ENCODE peak calls at places on chromosomes 3 and 15, in six cellular contexts. Z is SK-N-SH, I is HepG2, F is H1, H is GM12878, A is K562. V is an unnamed sample.
A peak's percentile ranks its signal among the peaks of the same experiment; 100 is the strongest.

GRCh38 chr3:131714585-131715220 is 211.9 kb upstream of the MRPL3 start:
- DNase-seq in I (no peak), H (peak; percentile 71), A (no peak), F (no peak), Z (no peak), V (no peak)

GRCh38 chr3:160755776-160756304 is at the start of gene PPM1L:
- DNase-seq in I (no peak), H (no peak), F (no peak), Z (peak; percentile 76), A (peak; percentile 54), V (peak; percentile 29)

GRCh38 chr3:195059006-195059350 is 212.0 kb downstream of the XXYLT1 start:
- DNase-seq in Z (no peak), F (no peak), A (no peak), H (no peak), I (no peak), V (no peak)

GRCh38 chr3:146953523-146954125 is 348.5 kb upstream of the PLSCR5 start:
- DNase-seq in H (no peak), I (no peak), A (no peak), Z (no peak), F (no peak), V (no peak)

GRCh38 chr3:37163262-37164020 is 10.9 kb downstream of the LRRFIP2 start:
- DNase-seq in H (no peak), F (no peak), Z (peak; percentile 20), I (no peak), A (no peak), V (no peak)

GRCh38 chr15:90539789-90540188 is 10.1 kb downstream of the CRTC3 start:
- DNase-seq in A (no peak), F (no peak), I (no peak), H (no peak), Z (no peak), V (no peak)

GRCh38 chr3:3726549-3726948 is 72.7 kb upstream of the LRRN1 start:
- DNase-seq in A (no peak), Z (no peak), I (no peak), F (no peak), H (no peak), V (no peak)

GRCh38 chr15:99978426-99978825 is 245.2 kb upstream of the LYSMD4 start:
- DNase-seq in Z (no peak), H (no peak), F (no peak), A (no peak), I (no peak), V (no peak)

GRCh38 chr3:136787226-136787793 is 31.6 kb upstream of the SLC35G2 start:
- DNase-seq in F (no peak), H (no peak), I (peak; percentile 27), A (peak; percentile 11), Z (no peak), V (no peak)

GRCh38 chr3:141728355-141728892 is 9.7 kb upstream of the RNF7 start:
- DNase-seq in I (peak; percentile 95), H (no peak), A (no peak), Z (no peak), F (no peak), V (no peak)

GRCh38 chr3:127050733-127051132 is 67.8 kb downstream of the PLXNA1 start:
- DNase-seq in Z (no peak), I (no peak), H (no peak), F (no peak), A (no peak), V (no peak)

GRCh38 chr15:93028632-93029612 is 60.1 kb downstream of the RGMA start:
- DNase-seq in I (no peak), Z (no peak), H (no peak), F (no peak), A (no peak), V (peak; percentile 76)

GRCh38 chr3:76349715-76350480 is 564.5 kb upstream of the ZNF717 start:
- DNase-seq in H (no peak), A (no peak), Z (no peak), I (peak; percentile 48), F (no peak), V (no peak)

GRCh38 chr3:76353683-76354082 is 568.3 kb upstream of the ZNF717 start:
- DNase-seq in A (no peak), Z (no peak), I (no peak), H (no peak), F (no peak), V (no peak)

GRCh38 chr3:76346680-76347079 is 561.3 kb upstream of the ZNF717 start:
- DNase-seq in H (no peak), A (no peak), I (no peak), Z (no peak), F (no peak), V (no peak)

GRCh38 chr3:76352848-76353130 is 567.4 kb upstream of the ZNF717 start:
- DNase-seq in Z (no peak), H (no peak), I (no peak), A (no peak), F (no peak), V (no peak)

DNA sequence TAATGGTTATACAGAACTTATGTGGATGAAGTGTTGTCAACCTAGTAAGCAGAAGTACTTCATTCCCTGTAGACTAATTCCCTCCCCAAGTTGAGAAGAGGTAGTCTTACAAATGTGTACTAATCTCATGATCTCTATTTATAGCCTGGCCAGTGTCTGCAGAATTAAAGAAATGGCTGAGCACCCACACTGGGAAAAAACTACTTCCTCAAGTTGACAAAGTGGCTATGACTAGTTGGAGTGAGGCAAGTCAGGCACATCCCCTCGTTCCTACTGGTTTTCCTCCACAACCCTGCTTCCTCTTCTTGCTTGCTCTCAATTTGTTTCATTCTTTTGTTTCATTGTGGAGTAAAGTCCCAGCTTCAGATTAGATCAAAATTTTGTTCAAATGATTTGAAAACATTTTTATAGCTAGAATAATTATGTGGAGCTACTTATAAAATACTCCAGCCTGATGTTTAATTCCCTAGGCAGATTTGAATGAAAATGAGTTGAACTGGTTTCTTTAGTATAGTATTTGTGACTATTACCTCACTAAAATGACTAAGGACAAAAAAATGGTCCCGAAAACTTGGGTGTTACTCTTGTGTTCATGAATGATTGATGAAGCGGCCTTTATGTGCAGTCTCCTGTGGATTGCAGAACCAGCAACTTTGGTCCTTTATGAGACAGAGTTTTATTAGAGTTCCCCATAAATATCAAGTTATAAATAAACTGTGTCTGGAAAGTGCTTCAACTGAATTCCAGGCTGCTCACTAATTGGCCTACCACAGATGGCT is 566.9 kb upstream of the ZNF717 start:
- DNase-seq in I (no peak), Z (no peak), F (no peak), H (no peak), A (no peak), V (peak; percentile 21)
- TF ChIP-seq GABPA in I (no peak), Z (no peak), F (no peak), H (no peak), A (no peak), V (no peak)

DNA sequence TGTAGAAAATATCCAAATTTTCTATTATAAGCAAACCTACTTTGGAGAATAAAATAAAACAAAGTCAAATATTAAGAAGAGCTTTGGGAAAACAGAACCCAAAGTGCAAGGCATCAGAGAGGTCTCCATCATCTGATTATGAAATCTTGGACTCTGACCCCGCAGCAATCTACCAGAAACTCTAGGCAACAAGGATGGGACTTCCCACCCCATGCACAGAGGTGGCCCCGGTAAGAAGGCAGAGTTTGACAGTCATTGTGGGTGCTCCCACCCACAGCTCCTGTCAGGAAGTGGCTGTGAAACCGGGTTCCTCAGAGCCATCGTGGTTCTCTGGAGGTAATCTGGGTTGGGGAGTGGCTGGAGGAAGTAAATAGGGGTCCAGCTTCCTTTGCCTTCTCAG is 37.0 kb upstream of the TJP1 start:
- DNase-seq in F (no peak), Z (no peak), H (no peak), I (peak; percentile 17), A (no peak), V (no peak)
- H3K4me3 ChIP-seq in F (no peak overlapping the region), Z (no peak overlapping the region), H (no peak overlapping the region), I (no peak overlapping the region), A (no peak overlapping the region), V (no peak overlapping the region)

GRCh38 chr3:45690331-45691035 is 1.3 kb downstream of the SACM1L start:
- DNase-seq in I (no peak), F (no peak), Z (peak; percentile 67), H (no peak), A (no peak), V (peak; percentile 49)
- TF ChIP-seq POLR2AphosphoS5 in I (no peak), F (no peak), Z (no peak), H (no peak), A (no peak), V (no peak)

GRCh38 chr3:39255503-39256325 is 24.1 kb downstream of the CX3CR1 start:
- DNase-seq in A (no peak), H (peak; percentile 90), I (no peak), F (no peak), Z (no peak), V (peak; percentile 96)

GRCh38 chr3:39249453-39250115 is 30.3 kb downstream of the CX3CR1 start:
- DNase-seq in F (no peak), H (no peak), Z (no peak), I (no peak), A (no peak), V (no peak)

GRCh38 chr3:39251576-39251975 is 28.3 kb downstream of the CX3CR1 start:
- DNase-seq in Z (no peak), I (no peak), H (no peak), A (no peak), F (no peak), V (no peak)

GRCh38 chr3:39250116-39250747 is 29.6 kb downstream of the CX3CR1 start:
- DNase-seq in Z (no peak), A (no peak), I (no peak), F (no peak), H (no peak), V (peak; percentile 78)

DNA sequence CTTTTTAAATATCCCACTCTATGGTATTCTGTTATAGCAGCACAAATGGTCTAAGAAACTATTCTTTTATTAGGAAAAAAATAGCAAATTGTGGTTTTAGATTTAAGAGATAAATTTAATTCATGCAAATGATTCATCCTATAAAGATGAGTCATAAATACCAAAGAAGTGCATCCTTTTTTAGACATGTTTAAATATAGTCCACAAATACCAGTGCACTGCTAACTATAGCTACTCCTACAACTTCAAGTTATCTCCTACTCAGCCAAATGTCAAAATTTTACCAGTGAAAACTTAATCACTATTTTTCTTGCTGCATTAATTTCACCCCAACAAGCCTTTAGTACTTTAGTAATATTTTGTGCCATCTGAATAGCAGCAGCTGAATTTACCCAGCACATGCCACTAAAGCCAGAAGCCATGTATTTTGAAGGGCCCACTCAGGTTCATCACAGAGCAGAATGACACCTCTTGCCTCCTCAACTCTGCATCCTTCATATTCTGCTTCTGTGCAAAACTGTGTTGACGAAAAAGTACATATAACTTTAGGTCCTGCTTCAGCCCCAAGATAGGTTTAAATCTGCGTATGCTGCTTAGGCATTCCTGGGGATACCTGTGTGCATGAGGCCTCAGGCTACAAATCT is 24.9 kb downstream of the CX3CR1 start:
- DNase-seq in A (no peak), F (no peak), I (no peak), H (no peak), Z (no peak), V (no peak)
- TF ChIP-seq GABPA in A (no peak), F (no peak), I (no peak), H (no peak), Z (no peak), V (no peak)

GRCh38 chr3:11607816-11608215 is 35.9 kb downstream of the VGLL4 start:
- DNase-seq in F (no peak), I (peak; percentile 30), Z (no peak), H (no peak), A (peak; percentile 36), V (no peak)

GRCh38 chr3:11610700-11611099 is 33.0 kb downstream of the VGLL4 start:
- DNase-seq in Z (no peak), I (no peak), A (no peak), F (no peak), H (no peak), V (no peak)

GRCh38 chr3:11611271-11611893 is 32.3 kb downstream of the VGLL4 start:
- DNase-seq in F (no peak), A (no peak), I (no peak), H (no peak), Z (no peak), V (no peak)

GRCh38 chr3:11609481-11609880 is 34.2 kb downstream of the VGLL4 start:
- DNase-seq in A (no peak), Z (no peak), F (no peak), I (no peak), H (no peak), V (no peak)

GRCh38 chr3:11610044-11610671 is 33.6 kb downstream of the VGLL4 start:
- DNase-seq in F (no peak), H (no peak), I (peak; percentile 81), A (no peak), Z (peak; percentile 36), V (no peak)
- H3K4me3 ChIP-seq in F (no peak overlapping the region), H (no peak overlapping the region), I (peak overlapping the region; percentile 14), A (no peak overlapping the region), Z (no peak overlapping the region), V (no peak overlapping the region)

V was measured in HL-60.